ENCODE peak calls at places on chromosomes 4 and X, in four cellular contexts. H is neuronal stem cell, Z is HCEC 1CT, E is amniotic stem cell. N is an unnamed sample.
A peak's percentile ranks its signal among the peaks of the same experiment; 100 is the strongest.

GRCh38 chr4:181264908-181265307 is 978.3 kb upstream of the TENM3 start:
- DNase-seq in H (peak; percentile 14), Z (no peak), E (no peak), N (peak; percentile 68)

GRCh38 chrX:11103751-11104150 is 7.4 kb upstream of the HCCS start:
- DNase-seq in E (no peak), Z (no peak), H (no peak), N (no peak)

GRCh38 chr4:69484011-69484410 is 11.7 kb downstream of the UGT2B4 start:
- DNase-seq in H (no peak), Z (no peak), E (no peak), N (no peak)

GRCh38 chrX:71178908-71179307 is 34.3 kb downstream of the NLGN3 start:
- DNase-seq in E (peak; percentile 8), H (peak; percentile 44), Z (peak; percentile 35), N (peak; percentile 56)

GRCh38 chr4:16608123-16608522 is 290.3 kb downstream of the LDB2 start:
- DNase-seq in Z (no peak), E (no peak), H (no peak), N (no peak)

GRCh38 chr4:169397762-169398161 is 127.0 kb upstream of the SH3RF1 start:
- DNase-seq in Z (peak; percentile 22), H (no peak), E (peak; percentile 17), N (no peak)

GRCh38 chrX:142005532-142005931 is 101.8 kb downstream of the MAGEC1 start:
- DNase-seq in Z (no peak), E (no peak), H (no peak), N (no peak)

GRCh38 chrX:20116087-20116574 is 576 bp downstream of the MAP7D2 start:
- DNase-seq in H (no peak), E (no peak), Z (no peak), N (peak; percentile 57)

GRCh38 chr4:75924309-75924708 is 16.5 kb downstream of the NAAA start:
- DNase-seq in Z (no peak), E (no peak), H (no peak), N (no peak)

GRCh38 chr4:39908284-39908683 is 69.4 kb downstream of the PDS5A start:
- DNase-seq in Z (peak; percentile 23), E (no peak), H (no peak), N (no peak)

GRCh38 chr4:154854362-154854761 is 73.3 kb downstream of the RBM46 start:
- DNase-seq in E (no peak), Z (peak; percentile 1), H (no peak), N (no peak)

GRCh38 chrX:10135561-10136399 is 21.0 kb upstream of the CLCN4 start:
- DNase-seq in Z (no peak), H (no peak), E (no peak), N (no peak)

GRCh38 chr4:20192754-20193521 is 58.8 kb upstream of the SLIT2 start:
- DNase-seq in H (no peak), Z (peak; percentile 30), E (no peak), N (no peak)

GRCh38 chr4:158826882-158827281 is 58.1 kb downstream of the FNIP2 start:
- DNase-seq in H (no peak), Z (no peak), E (no peak), N (no peak)

GRCh38 chrX:25020391-25021131 is 4.8 kb upstream of the ARX start:
- DNase-seq in Z (no peak), E (no peak), H (no peak), N (peak; percentile 73)

GRCh38 chr4:147312376-147313046 is 168.4 kb upstream of the EDNRA start:
- DNase-seq in E (no peak), Z (no peak), H (no peak), N (no peak)

N was measured in retina.